ENCODE peak calls at places on chromosomes 11 and 22, in seven cellular contexts. G is HCT116, O is H1, W is K562, L is SK-N-SH, H is HepG2, R is GM12878. C is an unnamed sample.

GRCh38 chr22:40363059-40363458 is 7.3 kb upstream of the SGSM3 start:
- DNase-seq in G (no peak), W (no peak), R (no peak), L (no peak), O (no peak), H (no peak), C (no peak)

GRCh38 chr11:108713076-108713790 is 48.4 kb downstream of the DDX10 start:
- DNase-seq in G (no peak), W (no peak), R (peak), O (no peak), H (no peak), L (no peak), C (no peak)

GRCh38 chr22:29766632-29767288 is at the start of gene ZMAT5:
- DNase-seq in W (peak), H (peak), G (peak), L (peak), O (peak), R (peak), C (peak)

GRCh38 chr22:40665312-40665711 is 14.0 kb upstream of the MCHR1 start:
- DNase-seq in L (no peak), G (no peak), H (no peak), R (no peak), O (no peak), W (no peak), C (no peak)

GRCh38 chr11:15123849-15124248 is 9.1 kb downstream of the INSC start:
- DNase-seq in G (peak), W (no peak), H (no peak), L (no peak), O (no peak), R (no peak), C (no peak)

GRCh38 chr11:1491379-1491778 is 4.8 kb upstream of the MOB2 start:
- DNase-seq in H (no peak), L (no peak), R (no peak), G (no peak), O (no peak), W (no peak), C (no peak)

GRCh38 chr11:103773059-103773458 is 263.4 kb upstream of the DDI1 start:
- DNase-seq in O (no peak), L (no peak), W (no peak), H (no peak), G (no peak), R (no peak), C (no peak)

GRCh38 chr11:66050581-66051231 is 1.5 kb upstream of the SF3B2 start:
- DNase-seq in W (no peak), G (no peak), H (no peak), R (no peak), L (peak), O (peak), C (no peak)

GRCh38 chr11:86802601-86803051 is 2.3 kb downstream of the PRSS23 start:
- DNase-seq in W (peak), G (peak), H (peak), R (no peak), L (peak), O (no peak), C (peak)

GRCh38 chr11:77909277-77909676 is 85.2 kb downstream of the INTS4 start:
- DNase-seq in G (no peak), W (no peak), L (no peak), O (no peak), H (no peak), R (no peak), C (no peak)

GRCh38 chr11:1130276-1131032 is 27.3 kb upstream of the MUC5AC start:
- DNase-seq in W (no peak), R (no peak), H (no peak), O (no peak), G (no peak), L (peak), C (no peak)

GRCh38 chr11:102467853-102468580 is 15.5 kb upstream of the TMEM123 start:
- DNase-seq in G (no peak), W (no peak), L (no peak), O (no peak), R (no peak), H (no peak), C (no peak)

GRCh38 chr11:12376259-12376971 is 956 bp upstream of the PARVA start:
- DNase-seq in W (no peak), O (no peak), G (no peak), H (no peak), R (no peak), L (no peak), C (no peak)

GRCh38 chr11:27700351-27701261 is at the start of gene BDNF:
- DNase-seq in H (no peak), W (no peak), G (no peak), L (peak), O (peak), R (no peak), C (peak)

GRCh38 chr11:1237128-1237580 is 14.3 kb downstream of the MUC5B start:
- DNase-seq in R (no peak), G (no peak), L (no peak), H (no peak), W (no peak), O (peak), C (no peak)

GRCh38 chr22:28795932-28796856 is 4.2 kb downstream of the XBP1 start:
- DNase-seq in O (no peak), L (no peak), W (no peak), H (no peak), R (no peak), G (no peak), C (no peak)

GRCh38 chr11:73384871-73385692 is 8.9 kb downstream of the RELT start:
- DNase-seq in O (no peak), W (peak), H (no peak), R (peak), L (no peak), G (no peak), C (no peak)

GRCh38 chr11:61585115-61585514 is 4.2 kb upstream of the SYT7 start:
- DNase-seq in H (no peak), W (no peak), L (no peak), O (no peak), R (no peak), G (no peak), C (no peak)

GRCh38 chr11:65645710-65646109 is 7.8 kb downstream of the SIPA1 start:
- DNase-seq in H (no peak), G (no peak), O (no peak), R (no peak), W (no peak), L (no peak), C (peak)

GRCh38 chr11:9180784-9181183 is 84.4 kb downstream of the DENND5A start:
- DNase-seq in H (no peak), R (no peak), L (no peak), O (no peak), W (no peak), G (no peak), C (no peak)

GRCh38 chr11:45777127-45777969 is 27.6 kb upstream of the SLC35C1 start:
- DNase-seq in H (no peak), W (no peak), L (no peak), G (no peak), R (no peak), O (no peak), C (no peak)

GRCh38 chr11:33182246-33182878 is 21.1 kb upstream of the CSTF3 start:
- DNase-seq in L (peak), H (peak), W (no peak), G (no peak), R (no peak), O (no peak), C (no peak)

GRCh38 chr11:75202195-75202594 is 38.4 kb upstream of the TPBGL start:
- DNase-seq in R (no peak), H (no peak), L (no peak), O (no peak), G (no peak), W (no peak), C (no peak)

GRCh38 chr22:19508024-19508776 is 16.0 kb downstream of the CLDN5 start:
- DNase-seq in O (no peak), G (no peak), W (no peak), L (no peak), H (no peak), R (no peak), C (no peak)

GRCh38 chr11:107699371-107700348 is 12.2 kb downstream of the SLN start:
- DNase-seq in G (no peak), R (no peak), H (no peak), L (no peak), O (no peak), W (no peak), C (no peak)

GRCh38 chr11:1772270-1773130 is 8.8 kb upstream of the CTSD start:
- DNase-seq in W (peak), G (peak), L (no peak), O (peak), R (no peak), H (no peak), C (peak)

GRCh38 chr11:100681064-100681502 is 6.0 kb upstream of the ARHGAP42 start:
- DNase-seq in H (peak), G (peak), W (peak), L (no peak), R (peak), O (no peak), C (peak)

GRCh38 chr11:10350341-10350740 is 45.5 kb downstream of the ADM start:
- DNase-seq in O (no peak), L (no peak), G (peak), W (no peak), H (peak), R (no peak), C (no peak)

GRCh38 chr22:19352766-19353165 is 61.2 kb upstream of the CLTCL1 start:
- DNase-seq in H (no peak), R (no peak), L (no peak), G (no peak), W (no peak), O (no peak), C (no peak)

GRCh38 chr11:10856689-10857603 is 907 bp downstream of the ZBED5 start:
- DNase-seq in L (peak), R (peak), H (peak), G (no peak), W (peak), O (no peak), C (peak)

GRCh38 chr11:12019337-12019736 is 10.9 kb upstream of the DKK3 start:
- DNase-seq in L (no peak), G (no peak), O (no peak), H (peak), W (no peak), R (no peak), C (no peak)

GRCh38 chr11:47377571-47378010 is 756 bp downstream of the SPI1 start:
- DNase-seq in L (peak), W (no peak), O (no peak), H (no peak), R (no peak), G (no peak), C (no peak)

GRCh38 chr11:24005202-24005876 is 491.5 kb upstream of the LUZP2 start:
- DNase-seq in O (no peak), W (no peak), R (no peak), H (no peak), G (no peak), L (no peak), C (no peak)

GRCh38 chr22:35995772-35996171 is 32.9 kb downstream of the RBFOX2 start:
- DNase-seq in H (no peak), G (no peak), O (no peak), W (no peak), L (no peak), R (no peak), C (no peak)

GRCh38 chr11:75350743-75351540 is 519 bp downstream of the ARRB1 start:
- DNase-seq in R (no peak), G (no peak), L (peak), W (peak), H (no peak), O (peak), C (peak)

GRCh38 chr11:9015677-9016076 is 11.9 kb upstream of the NRIP3 start:
- DNase-seq in W (peak), H (peak), L (peak), R (peak), O (peak), G (peak), C (peak)

GRCh38 chr11:130068546-130068985 is 1.1 kb upstream of the APLP2 start:
- DNase-seq in W (no peak), R (no peak), G (no peak), O (no peak), L (no peak), H (peak), C (no peak)

GRCh38 chr11:130069684-130070108 is at the start of gene APLP2:
- DNase-seq in G (peak), R (peak), L (peak), H (peak), W (peak), O (peak), C (peak)

GRCh38 chr11:130070109-130070828 is 575 bp downstream of the APLP2 start:
- DNase-seq in O (peak), L (peak), H (no peak), W (peak), G (no peak), R (no peak), C (peak)

GRCh38 chr11:130070829-130071205 is 1.1 kb downstream of the APLP2 start:
- DNase-seq in O (no peak), W (no peak), G (no peak), H (no peak), L (no peak), R (no peak), C (peak)

GRCh38 chr11:130068986-130069683 is 559 bp upstream of the APLP2 start:
- DNase-seq in W (no peak), R (no peak), L (no peak), H (no peak), O (no peak), G (peak), C (peak)
- TF ChIP-seq JUND in W (no peak), R (no peak), L (no peak), H (peak), O (no peak), G (no peak), C (no peak)

DNA sequence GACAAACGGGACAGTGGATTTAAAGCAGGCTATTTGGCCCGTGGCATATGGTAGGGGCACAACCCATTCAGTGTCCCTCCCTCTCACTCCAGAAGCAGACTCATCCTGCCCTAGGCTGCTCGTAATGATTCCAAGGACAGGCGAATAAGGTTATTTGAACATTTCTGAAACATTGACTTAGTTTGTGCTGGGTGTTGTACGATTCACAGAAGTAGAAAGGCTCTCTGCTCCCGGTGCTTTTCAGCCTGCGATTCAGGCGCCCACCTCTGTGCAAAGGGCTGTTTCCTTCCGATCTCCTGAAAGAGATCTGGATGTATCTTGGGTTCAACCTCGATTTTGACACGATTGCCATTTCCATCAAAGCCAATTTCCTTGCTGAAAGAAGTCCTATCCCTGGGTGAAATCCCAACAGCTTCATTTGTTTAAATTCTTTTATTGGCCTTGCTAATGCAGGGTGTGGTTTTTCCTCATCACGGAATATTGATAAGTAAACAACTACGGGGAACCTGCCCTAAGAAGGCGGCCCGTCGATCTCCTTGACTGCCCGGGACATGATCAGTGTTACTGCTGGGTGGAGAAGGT is 1.1 kb upstream of the ZC3H12C start:
- DNase-seq in W (no peak), O (no peak), G (peak), H (peak), R (no peak), L (no peak), C (no peak)
- TF ChIP-seq JUND in W (no peak), O (no peak), G (no peak), H (no peak), R (no peak), L (no peak), C (no peak)

GRCh38 chr22:43792905-43793304 is 19.2 kb downstream of the EFCAB6 start:
- DNase-seq in W (no peak), O (no peak), G (no peak), L (no peak), R (no peak), H (no peak), C (no peak)

GRCh38 chr22:43783777-43784176 is 28.3 kb downstream of the EFCAB6 start:
- DNase-seq in H (peak), G (peak), W (no peak), L (no peak), R (no peak), O (no peak), C (no peak)

GRCh38 chr22:43795320-43795719 is 16.8 kb downstream of the EFCAB6 start:
- DNase-seq in R (no peak), W (no peak), G (no peak), H (no peak), O (no peak), L (no peak), C (no peak)

GRCh38 chr22:43789452-43789851 is 22.7 kb downstream of the EFCAB6 start:
- DNase-seq in G (no peak), R (no peak), H (no peak), L (peak), O (no peak), W (no peak), C (no peak)
- TF ChIP-seq JUND in G (no peak), R (no peak), H (no peak), L (peak), O (no peak), W (no peak), C (no peak)

GRCh38 chr11:81874627-81875026 is 859.0 kb downstream of the FAM181B start:
- DNase-seq in W (no peak), O (no peak), R (peak), H (no peak), G (no peak), L (no peak), C (no peak)

GRCh38 chr11:81870066-81870412 is 863.6 kb downstream of the FAM181B start:
- DNase-seq in R (no peak), H (no peak), W (no peak), O (no peak), G (no peak), L (no peak), C (no peak)

GRCh38 chr11:81870815-81871214 is 862.8 kb downstream of the FAM181B start:
- DNase-seq in W (no peak), H (no peak), L (no peak), R (no peak), G (no peak), O (no peak), C (no peak)

GRCh38 chr11:81869337-81870065 is 864.2 kb downstream of the FAM181B start:
- DNase-seq in L (no peak), R (peak), G (no peak), H (no peak), O (no peak), W (no peak), C (no peak)
- TF ChIP-seq JUND in L (no peak), R (no peak), G (no peak), H (no peak), O (no peak), W (no peak), C (no peak)

GRCh38 chr22:42932857-42933782 is 76.0 kb upstream of the ARFGAP3 start:
- DNase-seq in G (no peak), R (peak), H (no peak), L (no peak), W (peak), O (no peak), C (no peak)
- TF ChIP-seq JUND in G (no peak), R (peak), H (no peak), L (no peak), W (no peak), O (no peak), C (no peak)

C was measured in T47D.